ENCODE peak calls at places on chromosomes 7 and 10, in nine cellular contexts. D is breast epithelium; A is CD8-positive, alpha-beta T cell; J is left ventricle myocardium inferior; F is A549; K is tibial artery; O is left lung; L is uterus; X is suprapubic skin. P is an unnamed sample.

GRCh38 chr10:116385994-116386809 is 41.4 kb upstream of the PNLIPRP3 start:
- DNase-seq in D (no peak), A (no peak), J (no peak), F (no peak), K (no peak), O (no peak), L (no peak), X (no peak), P (no peak)

GRCh38 chr7:100435401-100436304 is 644 bp downstream of the PPP1R35 start:
- DNase-seq in D (no peak), A (peak; percentile 55), J (peak; percentile 29), F (no peak), K (no peak), O (peak; percentile 88), L (peak; percentile 45), X (peak; percentile 74), P (peak; percentile 48)

GRCh38 chr7:41754046-41754445 is 51.2 kb upstream of the INHBA start:
- DNase-seq in D (no peak), A (no peak), J (no peak), F (no peak), K (no peak), O (no peak), L (no peak), X (no peak), P (no peak)

GRCh38 chr10:93475871-93476270 is 6.3 kb downstream of the MYOF start:
- DNase-seq in D (no peak), A (no peak), J (no peak), F (peak; percentile 78), K (no peak), O (no peak), L (no peak), X (no peak), P (no peak)

GRCh38 chr7:48402721-48403120 is 231.5 kb downstream of the ABCA13 start:
- DNase-seq in D (no peak), A (no peak), J (no peak), F (no peak), K (no peak), O (no peak), L (no peak), X (no peak), P (no peak)

GRCh38 chr7:108497082-108497725 is 28.7 kb downstream of the PNPLA8 start:
- DNase-seq in D (no peak), A (peak; percentile 52), J (no peak), F (peak; percentile 60), K (peak; percentile 41), O (no peak), L (no peak), X (no peak), P (peak; percentile 77)

GRCh38 chr7:27955011-27955410 is 215.0 kb downstream of the TAX1BP1 start:
- DNase-seq in D (no peak), A (no peak), J (no peak), F (no peak), K (no peak), O (no peak), L (no peak), X (no peak), P (no peak)

GRCh38 chr10:117967149-117967548 is 79.6 kb downstream of the RAB11FIP2 start:
- DNase-seq in D (no peak), A (no peak), J (no peak), F (no peak), K (no peak), O (no peak), L (no peak), X (no peak), P (no peak)

GRCh38 chr7:106568680-106569499 is 92.1 kb downstream of the CCDC71L start:
- DNase-seq in D (peak; percentile 79), A (no peak), J (no peak), F (no peak), K (peak; percentile 28), O (no peak), L (no peak), X (peak; percentile 67), P (no peak)

GRCh38 chr10:43960981-43961380 is 312.3 kb upstream of the ZNF32 start:
- DNase-seq in D (no peak), A (no peak), J (no peak), F (no peak), K (no peak), O (no peak), L (no peak), X (no peak), P (no peak)

GRCh38 chr7:131625817-131626372 is 69.5 kb upstream of the PODXL start:
- DNase-seq in D (no peak), A (no peak), J (peak; percentile 64), F (peak; percentile 87), K (no peak), O (peak; percentile 55), L (peak; percentile 33), X (no peak), P (no peak)

GRCh38 chr10:91652364-91652763 is 19.5 kb upstream of the PPP1R3C start:
- DNase-seq in D (peak; percentile 63), A (no peak), J (no peak), F (peak; percentile 27), K (no peak), O (no peak), L (no peak), X (no peak), P (no peak)

GRCh38 chr7:88215295-88215694 is 4.5 kb downstream of the SRI start:
- DNase-seq in D (no peak), A (no peak), J (no peak), F (no peak), K (no peak), O (no peak), L (no peak), X (no peak), P (no peak)

GRCh38 chr7:123494193-123494796 is 40.1 kb downstream of the IQUB start:
- DNase-seq in D (no peak), A (peak; percentile 35), J (no peak), F (peak; percentile 20), K (no peak), O (no peak), L (no peak), X (no peak), P (no peak)

GRCh38 chr7:150781961-150782360 is 18.2 kb downstream of the TMEM176B start:
- DNase-seq in D (no peak), A (no peak), J (no peak), F (no peak), K (no peak), O (no peak), L (no peak), X (no peak), P (no peak)

GRCh38 chr10:62779487-62780248 is 24.9 kb upstream of the ADO start:
- DNase-seq in D (no peak), A (peak; percentile 83), J (no peak), F (no peak), K (no peak), O (no peak), L (no peak), X (no peak), P (peak; percentile 90)

GRCh38 chr7:94368371-94368791 is 26.3 kb upstream of the COL1A2 start:
- DNase-seq in D (no peak), A (no peak), J (no peak), F (no peak), K (no peak), O (no peak), L (no peak), X (no peak), P (no peak)

GRCh38 chr7:94364816-94365215 is 29.9 kb upstream of the COL1A2 start:
- DNase-seq in D (no peak), A (no peak), J (no peak), F (no peak), K (no peak), O (no peak), L (no peak), X (no peak), P (no peak)

GRCh38 chr7:94366163-94366562 is 28.5 kb upstream of the COL1A2 start:
- DNase-seq in D (no peak), A (no peak), J (no peak), F (no peak), K (no peak), O (no peak), L (no peak), X (no peak), P (no peak)

GRCh38 chr7:94367940-94368339 is 26.8 kb upstream of the COL1A2 start:
- DNase-seq in D (no peak), A (no peak), J (no peak), F (no peak), K (no peak), O (no peak), L (no peak), X (no peak), P (no peak)

DNA sequence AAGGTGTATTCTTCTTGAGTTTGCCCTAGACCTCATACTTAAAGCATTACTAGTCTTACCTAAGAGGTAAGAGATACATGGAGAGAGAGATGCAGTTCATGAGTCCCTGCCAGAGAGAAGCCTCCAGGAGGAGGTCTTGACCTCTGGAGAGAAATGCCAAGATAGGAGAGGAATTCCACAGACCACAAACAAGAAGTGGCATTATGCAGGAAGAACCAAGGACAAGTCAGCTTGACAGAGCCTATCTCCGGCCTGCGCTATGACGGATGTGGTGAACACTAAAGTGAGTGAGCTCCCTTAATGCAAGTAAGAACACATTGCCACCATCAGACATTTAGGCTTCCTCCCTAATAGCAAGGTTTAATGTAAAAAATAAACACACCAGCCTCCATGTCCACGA is 27.9 kb upstream of the COL1A2 start:
- DNase-seq in D (no peak), A (no peak), J (no peak), F (no peak), K (no peak), O (no peak), L (no peak), X (no peak), P (no peak)
- H3K4me1 ChIP-seq in D (no peaks in the 10 kb centered on the region), A (no peaks in the 10 kb centered on the region), J (peaks cover 18% of the 10 kb centered on the region), F (peaks cover 5% of the 10 kb centered on the region), K (peaks cover 19% of the 10 kb centered on the region), O (no peaks in the 10 kb centered on the region), L (no peaks in the 10 kb centered on the region), X (peaks cover 21% of the 10 kb centered on the region), P (no peaks in the 10 kb centered on the region)

DNA sequence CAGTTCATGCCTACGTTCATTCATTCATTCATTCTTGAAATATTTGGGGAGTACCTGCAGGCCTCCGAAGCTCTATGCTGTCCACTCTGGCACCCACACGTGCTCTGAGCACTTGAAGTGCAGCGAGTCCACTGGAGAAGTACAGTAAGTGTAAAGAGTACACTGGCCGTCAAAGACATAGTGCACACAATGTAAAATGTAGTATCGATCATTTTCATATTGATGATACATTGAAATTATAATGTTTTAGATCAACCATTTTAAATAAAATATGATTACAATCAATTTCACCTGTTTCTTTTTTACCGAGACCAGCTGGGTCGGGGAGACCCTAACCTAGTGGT is 37.0 kb upstream of the PURB start:
- DNase-seq in D (no peak), A (no peak), J (no peak), F (no peak), K (no peak), O (no peak), L (no peak), X (no peak), P (no peak)
- TF ChIP-seq CTCF in D (no peak), A (peak; percentile 13), J (peak; percentile 17), F (no peak), K (no peak), O (peak; percentile 34), L (no peak), X (no peak), P (no peak)

GRCh38 chr10:98141484-98142073 is 7.1 kb downstream of the R3HCC1L start:
- DNase-seq in D (no peak), A (no peak), J (no peak), F (no peak), K (no peak), O (no peak), L (no peak), X (no peak), P (no peak)
- H3K4me1 ChIP-seq in D (no peaks in the 10 kb centered on the region), A (peaks cover 15% of the 10 kb centered on the region), J (peaks cover 78% of the 10 kb centered on the region), F (peaks cover 10% of the 10 kb centered on the region), K (no peaks in the 10 kb centered on the region), O (peaks cover 4% of the 10 kb centered on the region), L (no peaks in the 10 kb centered on the region), X (peaks cover 20% of the 10 kb centered on the region), P (peaks cover 4% of the 10 kb centered on the region)

GRCh38 chr7:116644628-116645027 is 27.4 kb upstream of the MET start:
- DNase-seq in D (no peak), A (no peak), J (no peak), F (no peak), K (no peak), O (no peak), L (no peak), X (no peak), P (no peak)
- TF ChIP-seq CTCF in D (no peak), A (no peak), J (no peak), F (no peak), K (no peak), O (no peak), L (no peak), X (no peak), P (no peak)

P was measured in Peyer's patch.